ENCODE peak calls at places on chromosomes 13 and 19, in five cellular contexts. One of them, this sample, is unnamed.

GRCh38 chr19:5864013-5864720 is 6.2 kb downstream of the FUT5 start:
- DNase-seq in breast epithelium: no peak
- DNase-seq in endothelial cell: no peak
- DNase-seq in hepatocyte: no peak
- DNase-seq in thoracic aorta: no peak
- DNase-seq in this sample: no peak

GRCh38 chr13:46663644-46664043 is 110.7 kb downstream of the LRCH1 start:
- DNase-seq in thoracic aorta: no peak
- DNase-seq in hepatocyte: no peak
- DNase-seq in endothelial cell: no peak
- DNase-seq in breast epithelium: no peak
- DNase-seq in this sample: no peak

GRCh38 chr19:18833141-18833476 is 1.4 kb downstream of the UPF1 start:
- DNase-seq in thoracic aorta: no peak
- DNase-seq in hepatocyte: no peak
- DNase-seq in endothelial cell: no peak
- DNase-seq in breast epithelium: no peak
- DNase-seq in this sample: no peak

GRCh38 chr19:57537953-57538547 is 10.9 kb downstream of the ZNF549 start:
- DNase-seq in hepatocyte: no peak
- DNase-seq in endothelial cell: no peak
- DNase-seq in thoracic aorta: no peak
- DNase-seq in breast epithelium: no peak
- DNase-seq in this sample: no peak

GRCh38 chr13:70994204-70994603 is 872.8 kb downstream of the DACH1 start:
- DNase-seq in endothelial cell: no peak
- DNase-seq in thoracic aorta: no peak
- DNase-seq in hepatocyte: no peak
- DNase-seq in breast epithelium: no peak
- DNase-seq in this sample: no peak

GRCh38 chr13:110875243-110875642 is 39.6 kb downstream of the ANKRD10 start:
- DNase-seq in thoracic aorta: no peak
- DNase-seq in breast epithelium: no peak
- DNase-seq in endothelial cell: no peak
- DNase-seq in hepatocyte: no peak
- DNase-seq in this sample: peak

GRCh38 chr13:48731957-48732569 is 78.3 kb downstream of the CYSLTR2 start:
- DNase-seq in hepatocyte: peak
- DNase-seq in endothelial cell: peak
- DNase-seq in thoracic aorta: no peak
- DNase-seq in breast epithelium: no peak
- DNase-seq in this sample: peak

GRCh38 chr19:40523322-40524047 is 53.2 kb upstream of the SHKBP1 start:
- DNase-seq in hepatocyte: peak
- DNase-seq in endothelial cell: peak
- DNase-seq in breast epithelium: no peak
- DNase-seq in thoracic aorta: no peak
- DNase-seq in this sample: peak

GRCh38 chr13:53105477-53105876 is 76.9 kb downstream of the OLFM4 start:
- DNase-seq in thoracic aorta: no peak
- DNase-seq in hepatocyte: no peak
- DNase-seq in breast epithelium: no peak
- DNase-seq in endothelial cell: no peak
- DNase-seq in this sample: no peak

GRCh38 chr13:37729876-37730275 is 131.3 kb upstream of the POSTN start:
- DNase-seq in hepatocyte: no peak
- DNase-seq in thoracic aorta: no peak
- DNase-seq in breast epithelium: no peak
- DNase-seq in endothelial cell: no peak
- DNase-seq in this sample: no peak

GRCh38 chr13:114019367-114019766 is 45.5 kb upstream of the C13orf46 start:
- DNase-seq in breast epithelium: no peak
- DNase-seq in hepatocyte: no peak
- DNase-seq in thoracic aorta: no peak
- DNase-seq in endothelial cell: peak
- DNase-seq in this sample: no peak

GRCh38 chr13:30308548-30308947 is 1.2 kb upstream of the KATNAL1 start:
- DNase-seq in breast epithelium: no peak
- DNase-seq in endothelial cell: no peak
- DNase-seq in thoracic aorta: no peak
- DNase-seq in hepatocyte: peak
- DNase-seq in this sample: peak

GRCh38 chr19:51808333-51808986 is 13.5 kb downstream of the FPR3 start:
- DNase-seq in thoracic aorta: no peak
- DNase-seq in breast epithelium: no peak
- DNase-seq in endothelial cell: no peak
- DNase-seq in hepatocyte: no peak
- DNase-seq in this sample: no peak

GRCh38 chr19:6738726-6739389 is 622 bp upstream of the TRIP10 start:
- DNase-seq in breast epithelium: peak
- DNase-seq in endothelial cell: peak
- DNase-seq in thoracic aorta: no peak
- DNase-seq in hepatocyte: peak
- DNase-seq in this sample: no peak

GRCh38 chr13:113907637-113908617 is 44.1 kb upstream of the GAS6 start:
- DNase-seq in breast epithelium: peak
- DNase-seq in endothelial cell: no peak
- DNase-seq in hepatocyte: peak
- DNase-seq in thoracic aorta: no peak
- DNase-seq in this sample: no peak

GRCh38 chr13:76848596-76848995 is 37.6 kb downstream of the KCTD12 start:
- DNase-seq in thoracic aorta: no peak
- DNase-seq in hepatocyte: no peak
- DNase-seq in breast epithelium: no peak
- DNase-seq in endothelial cell: no peak
- DNase-seq in this sample: no peak

GRCh38 chr19:35294328-35294727 is 2.4 kb downstream of the MAG start:
- DNase-seq in endothelial cell: no peak
- DNase-seq in hepatocyte: no peak
- DNase-seq in breast epithelium: no peak
- DNase-seq in thoracic aorta: no peak
- DNase-seq in this sample: no peak

GRCh38 chr13:44158741-44159632 is 214.6 kb upstream of the SERP2 start:
- DNase-seq in hepatocyte: peak
- DNase-seq in thoracic aorta: no peak
- DNase-seq in breast epithelium: no peak
- DNase-seq in endothelial cell: no peak
- DNase-seq in this sample: no peak

GRCh38 chr19:40803857-40804782 is 5.1 kb downstream of the EGLN2 start:
- DNase-seq in endothelial cell: no peak
- DNase-seq in breast epithelium: no peak
- DNase-seq in hepatocyte: no peak
- DNase-seq in thoracic aorta: no peak
- DNase-seq in this sample: peak

GRCh38 chr19:51427220-51427619 is 9.8 kb upstream of the SIGLEC10 start:
- DNase-seq in thoracic aorta: no peak
- DNase-seq in endothelial cell: no peak
- DNase-seq in hepatocyte: no peak
- DNase-seq in breast epithelium: no peak
- DNase-seq in this sample: no peak

GRCh38 chr19:48659768-48660167 is 13.0 kb downstream of the NTN5 start:
- DNase-seq in endothelial cell: no peak
- DNase-seq in hepatocyte: peak
- DNase-seq in thoracic aorta: no peak
- DNase-seq in breast epithelium: no peak
- DNase-seq in this sample: peak

GRCh38 chr13:21138561-21138960 is 37.8 kb downstream of the SKA3 start:
- DNase-seq in hepatocyte: no peak
- DNase-seq in breast epithelium: no peak
- DNase-seq in endothelial cell: no peak
- DNase-seq in thoracic aorta: no peak
- DNase-seq in this sample: no peak

GRCh38 chr13:72507394-72508199 is 219.8 kb downstream of the MZT1 start:
- DNase-seq in endothelial cell: no peak
- DNase-seq in thoracic aorta: no peak
- DNase-seq in breast epithelium: no peak
- DNase-seq in hepatocyte: no peak
- DNase-seq in this sample: no peak

GRCh38 chr19:36236304-36236945 is 21.5 kb downstream of the ZNF146 start:
- DNase-seq in endothelial cell: no peak
- DNase-seq in thoracic aorta: no peak
- DNase-seq in breast epithelium: no peak
- DNase-seq in hepatocyte: no peak
- DNase-seq in this sample: no peak

GRCh38 chr13:40336228-40337221 is 329.9 kb downstream of the FOXO1 start:
- DNase-seq in endothelial cell: no peak
- DNase-seq in breast epithelium: peak
- DNase-seq in thoracic aorta: no peak
- DNase-seq in hepatocyte: peak
- DNase-seq in this sample: no peak

GRCh38 chr19:46218160-46218559 is 11.4 kb upstream of the IGFL1 start:
- DNase-seq in hepatocyte: peak
- DNase-seq in breast epithelium: no peak
- DNase-seq in endothelial cell: peak
- DNase-seq in thoracic aorta: no peak
- DNase-seq in this sample: peak

GRCh38 chr19:984165-984967 is at the start of gene WDR18:
- DNase-seq in endothelial cell: peak
- DNase-seq in breast epithelium: peak
- DNase-seq in thoracic aorta: peak
- DNase-seq in hepatocyte: peak
- DNase-seq in this sample: peak
- TF ChIP-seq CTCF in endothelial cell: peak
- TF ChIP-seq CTCF in breast epithelium: peak
- TF ChIP-seq CTCF in thoracic aorta: no peak
- TF ChIP-seq CTCF in hepatocyte: no peak
- TF ChIP-seq CTCF in this sample: peak

DNA sequence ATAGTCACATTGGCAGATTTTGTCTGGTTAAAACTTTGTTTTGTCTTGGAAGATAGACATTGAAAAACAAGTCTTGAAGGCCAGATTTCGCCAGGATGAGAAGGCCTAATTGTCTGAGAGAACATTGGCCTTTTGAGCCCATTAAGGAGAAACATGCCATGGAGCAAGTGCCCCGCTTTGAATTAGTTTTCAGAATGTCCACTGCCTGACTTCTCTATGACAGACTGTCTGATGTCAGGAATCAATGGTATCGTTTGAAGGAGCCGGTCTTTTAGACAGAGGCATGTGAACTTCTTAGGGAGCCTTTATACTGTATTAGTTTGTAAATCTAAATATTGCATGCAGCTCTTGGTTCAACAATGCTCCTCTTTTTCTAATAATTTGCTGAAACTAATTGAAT is 155.9 kb downstream of the DLEU7 start:
- DNase-seq in hepatocyte: no peak
- DNase-seq in endothelial cell: no peak
- DNase-seq in breast epithelium: no peak
- DNase-seq in thoracic aorta: no peak
- DNase-seq in this sample: no peak
- TF ChIP-seq CTCF in hepatocyte: no peak
- TF ChIP-seq CTCF in endothelial cell: no peak
- TF ChIP-seq CTCF in breast epithelium: no peak
- TF ChIP-seq CTCF in thoracic aorta: no peak
- TF ChIP-seq CTCF in this sample: no peak

GRCh38 chr13:100365678-100366077 is 222.9 kb downstream of the GGACT start:
- DNase-seq in thoracic aorta: no peak
- DNase-seq in endothelial cell: no peak
- DNase-seq in breast epithelium: no peak
- DNase-seq in hepatocyte: no peak
- DNase-seq in this sample: no peak
- TF ChIP-seq CTCF in thoracic aorta: no peak
- TF ChIP-seq CTCF in endothelial cell: no peak
- TF ChIP-seq CTCF in breast epithelium: no peak
- TF ChIP-seq CTCF in hepatocyte: no peak
- TF ChIP-seq CTCF in this sample: no peak

DNA sequence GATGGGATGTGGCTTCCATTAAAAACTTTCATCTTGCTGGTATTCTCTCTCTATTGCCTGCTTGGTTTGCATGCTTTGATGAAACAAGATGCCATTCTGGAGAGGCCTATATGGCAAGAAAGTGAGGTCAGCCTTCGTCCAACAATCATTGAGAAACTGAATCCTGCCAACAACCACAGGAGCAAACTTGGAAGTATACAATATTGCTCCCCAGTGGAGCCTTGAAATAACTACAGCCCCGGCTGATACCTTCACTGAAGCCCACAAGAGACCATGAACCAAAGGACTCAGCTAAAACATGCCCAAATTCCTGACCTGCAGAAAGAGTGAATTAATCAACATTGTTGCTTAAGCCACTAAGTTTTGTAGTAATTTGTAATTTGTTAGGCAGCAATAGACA is 82.5 kb upstream of the FGF14 start:
- DNase-seq in hepatocyte: no peak
- DNase-seq in thoracic aorta: no peak
- DNase-seq in breast epithelium: no peak
- DNase-seq in endothelial cell: no peak
- DNase-seq in this sample: no peak
- TF ChIP-seq CTCF in hepatocyte: peak
- TF ChIP-seq CTCF in thoracic aorta: no peak
- TF ChIP-seq CTCF in breast epithelium: no peak
- TF ChIP-seq CTCF in endothelial cell: no peak
- TF ChIP-seq CTCF in this sample: no peak

GRCh38 chr19:8308891-8309291 is 733 bp upstream of the CD320 start:
- DNase-seq in thoracic aorta: no peak
- DNase-seq in breast epithelium: no peak
- DNase-seq in endothelial cell: peak
- DNase-seq in hepatocyte: no peak
- DNase-seq in this sample: no peak

GRCh38 chr19:8307965-8308866 is at the start of gene CD320:
- DNase-seq in thoracic aorta: peak
- DNase-seq in breast epithelium: peak
- DNase-seq in endothelial cell: peak
- DNase-seq in hepatocyte: peak
- DNase-seq in this sample: peak

GRCh38 chr19:8307400-8307964 is 676 bp downstream of the CD320 start:
- DNase-seq in endothelial cell: peak
- DNase-seq in breast epithelium: peak
- DNase-seq in hepatocyte: no peak
- DNase-seq in thoracic aorta: no peak
- DNase-seq in this sample: no peak

GRCh38 chr19:8311461-8312260 is 3.5 kb upstream of the CD320 start:
- DNase-seq in breast epithelium: no peak
- DNase-seq in endothelial cell: peak
- DNase-seq in hepatocyte: no peak
- DNase-seq in thoracic aorta: no peak
- DNase-seq in this sample: no peak

GRCh38 chr19:8310342-8311055 is 2.3 kb upstream of the CD320 start:
- DNase-seq in endothelial cell: peak
- DNase-seq in breast epithelium: no peak
- DNase-seq in hepatocyte: no peak
- DNase-seq in thoracic aorta: no peak
- DNase-seq in this sample: no peak
- TF ChIP-seq CTCF in endothelial cell: no peak
- TF ChIP-seq CTCF in breast epithelium: no peak
- TF ChIP-seq CTCF in hepatocyte: no peak
- TF ChIP-seq CTCF in thoracic aorta: no peak
- TF ChIP-seq CTCF in this sample: no peak

DNA sequence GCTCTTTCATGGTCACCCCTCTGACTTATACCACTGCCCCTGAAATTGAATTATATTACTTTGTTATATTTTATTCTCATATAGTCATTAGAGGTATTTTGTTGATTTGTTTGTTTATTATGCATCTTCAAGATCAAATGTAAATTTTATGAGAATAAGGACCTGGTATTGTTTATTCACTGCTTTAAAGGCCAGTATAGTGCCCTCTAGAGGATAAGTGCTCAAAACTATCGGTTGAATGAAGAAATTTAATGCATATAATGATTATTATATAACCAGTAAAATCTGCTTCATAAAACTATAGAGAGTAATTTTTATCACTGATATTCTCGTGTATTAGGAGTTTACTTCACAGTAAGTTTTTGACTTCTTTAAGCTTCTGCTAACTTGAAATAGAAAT is 1401.9 kb downstream of the SLITRK1 start:
- DNase-seq in endothelial cell: no peak
- DNase-seq in hepatocyte: no peak
- DNase-seq in breast epithelium: no peak
- DNase-seq in thoracic aorta: no peak
- DNase-seq in this sample: no peak
- TF ChIP-seq CTCF in endothelial cell: peak
- TF ChIP-seq CTCF in hepatocyte: peak
- TF ChIP-seq CTCF in breast epithelium: no peak
- TF ChIP-seq CTCF in thoracic aorta: no peak
- TF ChIP-seq CTCF in this sample: peak